ENCODE peak calls at places on chromosomes 1 and 21, in ten cellular contexts. V is cardiac muscle cell, I is A549, G is right lobe of liver, A is prostate gland, F is mammary epithelial cell, R is PC-9, L is HL-60, D is heart right ventricle, Q is heart left ventricle. O is an unnamed sample.

GRCh38 chr1:94438692-94439276 is 20.6 kb downstream of the ABCD3 start:
- DNase-seq in F (no peak), V (no peak), D (no peak), R (no peak), I (no peak), Q (no peak), A (no peak), L (no peak), G (no peak), O (no peak)

GRCh38 chr1:81226603-81226928 is 574.2 kb upstream of the ADGRL2 start:
- DNase-seq in L (no peak), A (no peak), F (no peak), I (no peak), V (no peak), G (no peak), Q (no peak), D (no peak), R (no peak), O (no peak)

GRCh38 chr21:42806489-42807140 is 72.7 kb downstream of the WDR4 start:
- DNase-seq in R (no peak), Q (no peak), G (no peak), L (no peak), A (no peak), F (no peak), I (no peak), V (no peak), D (no peak), O (no peak)

GRCh38 chr1:223417444-223417843 is 24.2 kb downstream of the CCDC185 start:
- DNase-seq in G (no peak), A (no peak), L (no peak), R (no peak), V (no peak), Q (no peak), D (no peak), I (no peak), F (no peak), O (no peak)

GRCh38 chr1:57599233-57599994 is 175.6 kb upstream of the DAB1 start:
- DNase-seq in R (no peak), V (peak; percentile 85), A (no peak), Q (no peak), L (no peak), F (no peak), G (no peak), D (peak; percentile 53), I (no peak), O (no peak)

GRCh38 chr1:169694304-169694703 is 17.1 kb downstream of the SELL start:
- DNase-seq in G (no peak), D (no peak), V (no peak), R (no peak), F (no peak), Q (no peak), L (no peak), A (no peak), I (no peak), O (no peak)

GRCh38 chr1:159922499-159923202 is 2.7 kb downstream of the TAGLN2 start:
- DNase-seq in F (no peak), A (no peak), G (peak; percentile 92), Q (peak; percentile 92), R (no peak), V (no peak), I (no peak), D (peak; percentile 79), L (no peak), O (peak; percentile 83)

GRCh38 chr1:67429011-67429527 is 1.1 kb downstream of the SERBP1 start:
- DNase-seq in V (peak; percentile 45), I (no peak), G (no peak), F (peak; percentile 24), D (peak; percentile 11), L (no peak), R (peak; percentile 8), Q (no peak), A (peak; percentile 6), O (no peak)

GRCh38 chr1:222546091-222546490 is 1.8 kb downstream of the HHIPL2 start:
- DNase-seq in L (no peak), Q (no peak), V (no peak), G (no peak), D (no peak), A (no peak), R (no peak), I (no peak), F (peak; percentile 0), O (no peak)

GRCh38 chr1:67716800-67717199 is 31.8 kb downstream of the GADD45A start:
- DNase-seq in F (peak; percentile 83), G (no peak), Q (no peak), V (no peak), A (peak; percentile 84), D (no peak), I (no peak), L (no peak), R (no peak), O (no peak)

GRCh38 chr1:205770618-205771017 is 4.7 kb downstream of the RAB29 start:
- DNase-seq in Q (no peak), A (peak; percentile 72), F (no peak), V (no peak), R (no peak), D (no peak), G (no peak), L (no peak), I (no peak), O (no peak)

GRCh38 chr1:20472860-20473711 is 12.9 kb downstream of the CAMK2N1 start:
- DNase-seq in L (no peak), D (peak; percentile 70), I (peak; percentile 85), R (no peak), F (no peak), V (peak; percentile 81), A (no peak), Q (peak; percentile 85), G (peak; percentile 71), O (no peak)

DNA sequence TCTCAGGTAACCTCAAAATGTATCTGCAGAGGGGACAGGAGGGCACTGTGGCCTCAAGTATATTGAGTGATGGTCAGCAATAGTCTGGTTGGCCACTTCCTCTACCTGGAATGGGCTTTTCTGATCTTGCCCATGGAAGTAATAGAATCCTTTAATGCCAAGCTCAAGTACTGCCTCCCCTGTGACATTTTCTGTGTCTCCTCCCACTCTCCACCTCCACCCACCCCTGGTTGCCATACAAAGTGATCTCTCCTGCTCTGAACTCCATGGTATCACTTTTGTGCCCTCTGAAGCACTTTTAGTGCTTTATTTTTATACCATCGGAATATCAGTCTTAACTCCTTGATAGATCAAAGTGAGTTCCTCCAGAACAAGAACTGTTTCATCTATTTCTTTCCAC is 9.2 kb upstream of the NOS1AP start:
- DNase-seq in D (no peak), A (no peak), Q (no peak), G (no peak), L (no peak), I (no peak), R (no peak), F (no peak), V (no peak), O (no peak)
- H3K27ac ChIP-seq in D (no peak overlapping the region), A (no peak overlapping the region), Q (no peak overlapping the region), G (no peak overlapping the region), L (no peak overlapping the region), I (no peak overlapping the region), R (no peak overlapping the region), F (no peak overlapping the region), V (no peak overlapping the region), O (no peak overlapping the region)

GRCh38 chr21:31497939-31498338 is 153.9 kb upstream of the TIAM1 start:
- DNase-seq in G (no peak), A (no peak), D (no peak), L (no peak), V (no peak), I (no peak), R (no peak), Q (no peak), F (no peak), O (no peak)
- TF ChIP-seq CTCF in G (no peak), A (no peak), D (no peak), L (no peak), V (no peak), I (no peak), R (no peak), Q (no peak), F (no peak), O (no peak)

GRCh38 chr1:241611063-241611462 is 29.1 kb downstream of the CHML start:
- DNase-seq in F (peak; percentile 80), Q (no peak), I (peak; percentile 57), R (peak; percentile 10), G (no peak), L (no peak), V (peak; percentile 63), D (no peak), A (peak; percentile 17), O (no peak)

GRCh38 chr1:241614144-241614543 is 26.0 kb downstream of the CHML start:
- DNase-seq in F (no peak), D (no peak), R (no peak), V (no peak), A (no peak), L (no peak), I (no peak), G (no peak), Q (no peak), O (no peak)

GRCh38 chr1:241615043-241615974 is 24.9 kb downstream of the CHML start:
- DNase-seq in V (no peak), D (no peak), G (peak; percentile 76), Q (no peak), L (no peak), R (no peak), F (no peak), I (peak; percentile 94), A (no peak), O (no peak)

GRCh38 chr1:241614572-241614971 is 25.6 kb downstream of the CHML start:
- DNase-seq in I (no peak), R (no peak), L (no peak), Q (no peak), A (no peak), V (no peak), G (no peak), F (no peak), D (no peak), O (no peak)

DNA sequence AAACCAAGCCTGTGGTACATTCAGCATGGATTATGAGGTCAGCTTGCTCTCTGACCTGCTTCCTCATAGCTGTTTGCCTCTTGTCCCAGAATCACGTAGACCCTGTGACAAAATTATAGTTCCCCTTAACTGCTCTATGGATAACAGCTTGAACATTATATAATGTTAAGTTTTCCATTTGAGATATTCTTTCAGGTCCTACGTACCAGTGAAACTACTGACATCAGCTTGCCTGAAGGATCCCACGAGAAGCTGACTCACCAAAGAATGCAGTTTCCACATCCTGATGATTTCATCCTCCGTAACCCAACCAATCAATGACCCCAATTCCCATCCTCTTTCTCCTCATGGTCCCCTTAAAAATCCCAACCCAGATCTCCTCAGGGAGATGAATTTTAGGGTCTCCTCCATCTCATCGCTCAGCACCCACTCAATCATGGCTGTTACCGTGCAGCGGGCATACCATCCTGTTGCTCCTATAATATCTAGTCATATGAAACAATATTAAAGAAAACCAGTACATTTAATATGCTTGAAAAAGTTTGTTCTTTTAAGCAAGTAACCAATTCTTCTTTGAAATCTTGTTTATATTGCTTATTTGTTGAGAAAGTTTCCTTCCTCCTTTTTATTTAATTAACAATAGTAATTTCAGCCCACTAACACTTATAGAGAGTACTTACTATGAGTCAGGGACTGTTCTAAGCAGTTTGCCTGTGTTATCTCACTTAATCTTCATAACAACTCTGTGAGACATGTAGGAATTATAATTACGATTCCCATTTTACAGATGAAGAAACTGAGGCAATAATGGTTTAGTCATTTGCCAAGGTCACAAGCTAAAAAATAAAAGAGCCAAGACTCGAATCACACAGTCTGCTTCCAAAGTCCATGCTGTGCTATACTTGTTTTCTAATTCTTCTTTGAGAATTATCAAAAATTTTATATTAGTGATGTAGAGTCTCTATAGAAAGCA is 27.4 kb downstream of the CHML start:
- DNase-seq in L (no peak), V (no peak), D (no peak), Q (no peak), I (no peak), G (no peak), R (no peak), F (peak; percentile 95), A (no peak), O (no peak)
- H3K4me3 ChIP-seq in L (no peak overlapping the region), V (no peak overlapping the region), D (no peak overlapping the region), Q (no peak overlapping the region), I (no peak overlapping the region), G (no peak overlapping the region), R (no peak overlapping the region), F (no peak overlapping the region), A (no peak overlapping the region), O (no peak overlapping the region)

GRCh38 chr1:236066054-236066453 is 1.2 kb upstream of the NID1 start:
- DNase-seq in A (no peak), L (no peak), F (no peak), D (peak; percentile 54), R (no peak), Q (no peak), V (no peak), G (no peak), I (no peak), O (no peak)
- H3K27ac ChIP-seq in A (peak overlapping the region; percentile 92), L (peak overlapping the region; percentile 64), F (no peak overlapping the region), D (peak overlapping the region; percentile 95), R (no peak overlapping the region), Q (peak overlapping the region; percentile 97), V (peak overlapping the region; percentile 89), G (peak overlapping the region; percentile 98), I (no peak overlapping the region), O (peak overlapping the region; percentile 15)